ENCODE peak calls at places on chromosomes 12 and 14, in nine cellular contexts. One of them, this sample, is unnamed.

GRCh38 chr12:131525795-131526508 is 184.9 kb upstream of the SFSWAP start:
- DNase-seq in left ventricle myocardium inferior: no peak
- DNase-seq in IMR-90: no peak
- DNase-seq in GM12865: no peak
- DNase-seq in fibroblast of lung: no peak
- DNase-seq in CD8-positive, alpha-beta T cell: no peak
- DNase-seq in kidney epithelial cell: no peak
- DNase-seq in HL-60: no peak
- DNase-seq in RWPE2: no peak
- DNase-seq in this sample: no peak

GRCh38 chr14:56812364-56813103 is 2.3 kb upstream of the OTX2 start:
- DNase-seq in left ventricle myocardium inferior: no peak
- DNase-seq in IMR-90: no peak
- DNase-seq in GM12865: no peak
- DNase-seq in fibroblast of lung: no peak
- DNase-seq in CD8-positive, alpha-beta T cell: no peak
- DNase-seq in kidney epithelial cell: no peak
- DNase-seq in HL-60: no peak
- DNase-seq in RWPE2: no peak
- DNase-seq in this sample: no peak

GRCh38 chr12:61896436-61896835 is 363.8 kb upstream of the USP15 start:
- DNase-seq in left ventricle myocardium inferior: no peak
- DNase-seq in IMR-90: no peak
- DNase-seq in GM12865: no peak
- DNase-seq in fibroblast of lung: no peak
- DNase-seq in CD8-positive, alpha-beta T cell: no peak
- DNase-seq in kidney epithelial cell: no peak
- DNase-seq in HL-60: no peak
- DNase-seq in RWPE2: no peak
- DNase-seq in this sample: no peak

GRCh38 chr14:38285962-38286361 is 30.1 kb upstream of the CLEC14A start:
- DNase-seq in left ventricle myocardium inferior: no peak
- DNase-seq in IMR-90: no peak
- DNase-seq in GM12865: no peak
- DNase-seq in fibroblast of lung: peak; percentile 12
- DNase-seq in CD8-positive, alpha-beta T cell: no peak
- DNase-seq in kidney epithelial cell: no peak
- DNase-seq in HL-60: no peak
- DNase-seq in RWPE2: no peak
- DNase-seq in this sample: no peak

GRCh38 chr14:74518221-74518620 is 24.7 kb downstream of the ISCA2 start:
- DNase-seq in left ventricle myocardium inferior: no peak
- DNase-seq in IMR-90: no peak
- DNase-seq in GM12865: no peak
- DNase-seq in fibroblast of lung: no peak
- DNase-seq in CD8-positive, alpha-beta T cell: no peak
- DNase-seq in kidney epithelial cell: no peak
- DNase-seq in HL-60: no peak
- DNase-seq in RWPE2: no peak
- DNase-seq in this sample: no peak

GRCh38 chr12:85627584-85627983 is 208.6 kb downstream of the RASSF9 start:
- DNase-seq in left ventricle myocardium inferior: no peak
- DNase-seq in IMR-90: peak; percentile 92
- DNase-seq in GM12865: no peak
- DNase-seq in fibroblast of lung: peak; percentile 90
- DNase-seq in CD8-positive, alpha-beta T cell: no peak
- DNase-seq in kidney epithelial cell: no peak
- DNase-seq in HL-60: no peak
- DNase-seq in RWPE2: no peak
- DNase-seq in this sample: peak; percentile 21

GRCh38 chr12:100661300-100661951 is 87.9 kb downstream of the GAS2L3 start:
- DNase-seq in left ventricle myocardium inferior: no peak
- DNase-seq in IMR-90: peak; percentile 49
- DNase-seq in GM12865: peak; percentile 18
- DNase-seq in fibroblast of lung: peak; percentile 64
- DNase-seq in CD8-positive, alpha-beta T cell: no peak
- DNase-seq in kidney epithelial cell: no peak
- DNase-seq in HL-60: no peak
- DNase-seq in RWPE2: no peak
- DNase-seq in this sample: peak; percentile 16

GRCh38 chr12:52139579-52140062 is 52.2 kb downstream of the KRT80 start:
- DNase-seq in left ventricle myocardium inferior: no peak
- DNase-seq in IMR-90: peak; percentile 55
- DNase-seq in GM12865: no peak
- DNase-seq in fibroblast of lung: no peak
- DNase-seq in CD8-positive, alpha-beta T cell: no peak
- DNase-seq in kidney epithelial cell: no peak
- DNase-seq in HL-60: no peak
- DNase-seq in RWPE2: no peak
- DNase-seq in this sample: no peak

GRCh38 chr12:3533703-3534386 is 42.8 kb downstream of the PRMT8 start:
- DNase-seq in left ventricle myocardium inferior: peak; percentile 59
- DNase-seq in IMR-90: no peak
- DNase-seq in GM12865: no peak
- DNase-seq in fibroblast of lung: no peak
- DNase-seq in CD8-positive, alpha-beta T cell: no peak
- DNase-seq in kidney epithelial cell: no peak
- DNase-seq in HL-60: no peak
- DNase-seq in RWPE2: no peak
- DNase-seq in this sample: no peak

GRCh38 chr12:122028601-122029560 is 7.2 kb downstream of the BCL7A start:
- DNase-seq in left ventricle myocardium inferior: no peak
- DNase-seq in IMR-90: no peak
- DNase-seq in GM12865: peak; percentile 74
- DNase-seq in fibroblast of lung: no peak
- DNase-seq in CD8-positive, alpha-beta T cell: no peak
- DNase-seq in kidney epithelial cell: no peak
- DNase-seq in HL-60: no peak
- DNase-seq in RWPE2: no peak
- DNase-seq in this sample: no peak

DNA sequence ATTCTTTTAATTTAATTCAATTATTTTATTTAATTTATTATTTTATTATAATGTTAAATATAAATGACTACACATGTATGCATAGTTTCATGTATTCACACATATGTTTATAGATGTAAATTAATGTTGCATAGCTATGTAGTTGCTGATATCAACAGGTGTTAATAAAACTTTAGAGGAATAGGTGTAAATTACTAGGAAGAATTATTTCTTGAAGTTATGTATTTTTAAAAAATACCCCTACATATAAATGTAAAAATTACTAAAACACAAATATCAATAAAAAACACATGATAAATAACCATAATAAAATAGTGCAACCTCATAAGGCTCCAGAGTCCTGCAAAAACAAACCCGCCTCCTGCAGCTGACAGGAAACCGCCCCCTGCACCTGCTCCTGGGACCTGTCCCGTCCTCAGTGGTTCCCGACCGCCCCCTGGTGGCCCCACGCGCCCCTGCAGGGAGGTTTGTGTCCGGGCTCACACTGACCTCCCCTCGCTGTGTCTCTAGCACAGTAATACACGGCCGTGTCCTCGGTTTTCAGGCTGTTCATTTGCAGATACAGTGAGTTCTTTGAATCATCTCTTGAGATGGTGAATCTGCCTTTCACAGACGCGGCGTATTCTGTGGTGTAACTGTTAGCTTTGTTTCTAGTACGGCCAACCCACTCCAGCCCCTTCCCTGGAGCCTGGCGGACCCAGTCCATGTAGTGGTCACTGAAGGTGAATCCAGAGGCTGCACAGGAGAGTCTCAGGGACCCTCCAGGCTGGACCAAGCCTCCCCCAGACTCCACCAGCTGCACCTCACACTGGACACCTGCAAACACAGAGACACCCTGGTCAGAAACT is 1264.0 kb downstream of the TMEM121 start:
- DNase-seq in left ventricle myocardium inferior: peak; percentile 44
- DNase-seq in IMR-90: no peak
- DNase-seq in GM12865: peak; percentile 76
- DNase-seq in fibroblast of lung: no peak
- DNase-seq in CD8-positive, alpha-beta T cell: peak; percentile 55
- DNase-seq in kidney epithelial cell: no peak
- DNase-seq in HL-60: peak; percentile 26
- DNase-seq in RWPE2: no peak
- DNase-seq in this sample: no peak
- TF ChIP-seq CTCF in left ventricle myocardium inferior: peak; percentile 60
- TF ChIP-seq CTCF in IMR-90: no peak
- TF ChIP-seq CTCF in GM12865: peak; percentile 75
- TF ChIP-seq CTCF in fibroblast of lung: no peak
- TF ChIP-seq CTCF in CD8-positive, alpha-beta T cell: peak; percentile 98
- TF ChIP-seq CTCF in kidney epithelial cell: peak; percentile 69
- TF ChIP-seq CTCF in HL-60: peak; percentile 66
- TF ChIP-seq CTCF in RWPE2: peak; percentile 90
- TF ChIP-seq CTCF in this sample: peak; percentile 0

DNA sequence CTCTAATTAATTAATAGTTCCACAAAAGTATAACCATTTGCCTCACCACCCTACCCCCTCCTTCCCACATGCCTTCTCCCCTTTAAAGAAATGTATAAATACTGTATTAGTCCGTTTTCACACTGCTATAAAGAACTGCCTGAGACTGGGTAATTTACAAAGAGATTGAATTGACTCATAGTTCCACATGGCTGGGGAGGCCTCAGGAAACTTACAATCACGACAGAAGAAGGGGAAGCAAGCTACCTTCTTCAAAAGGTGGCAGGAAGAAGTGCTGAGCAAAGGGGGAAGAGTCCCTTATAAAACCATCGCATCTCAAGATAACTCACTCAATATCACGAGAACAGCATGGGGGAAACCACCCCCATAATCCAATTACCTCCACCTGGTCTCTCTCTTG is 8.2 kb upstream of the RESF1 start:
- DNase-seq in left ventricle myocardium inferior: no peak
- DNase-seq in IMR-90: no peak
- DNase-seq in GM12865: peak; percentile 55
- DNase-seq in fibroblast of lung: no peak
- DNase-seq in CD8-positive, alpha-beta T cell: no peak
- DNase-seq in kidney epithelial cell: no peak
- DNase-seq in HL-60: no peak
- DNase-seq in RWPE2: no peak
- DNase-seq in this sample: no peak
- H3K4me3 ChIP-seq in left ventricle myocardium inferior: no peak overlapping the region
- H3K4me3 ChIP-seq in IMR-90: no peak overlapping the region
- H3K4me3 ChIP-seq in GM12865: no peak overlapping the region
- H3K4me3 ChIP-seq in fibroblast of lung: no peak overlapping the region
- H3K4me3 ChIP-seq in CD8-positive, alpha-beta T cell: no peak overlapping the region
- H3K4me3 ChIP-seq in kidney epithelial cell: no peak overlapping the region
- H3K4me3 ChIP-seq in HL-60: no peak overlapping the region
- H3K4me3 ChIP-seq in RWPE2: no peak overlapping the region
- H3K4me3 ChIP-seq in this sample: no peak overlapping the region

DNA sequence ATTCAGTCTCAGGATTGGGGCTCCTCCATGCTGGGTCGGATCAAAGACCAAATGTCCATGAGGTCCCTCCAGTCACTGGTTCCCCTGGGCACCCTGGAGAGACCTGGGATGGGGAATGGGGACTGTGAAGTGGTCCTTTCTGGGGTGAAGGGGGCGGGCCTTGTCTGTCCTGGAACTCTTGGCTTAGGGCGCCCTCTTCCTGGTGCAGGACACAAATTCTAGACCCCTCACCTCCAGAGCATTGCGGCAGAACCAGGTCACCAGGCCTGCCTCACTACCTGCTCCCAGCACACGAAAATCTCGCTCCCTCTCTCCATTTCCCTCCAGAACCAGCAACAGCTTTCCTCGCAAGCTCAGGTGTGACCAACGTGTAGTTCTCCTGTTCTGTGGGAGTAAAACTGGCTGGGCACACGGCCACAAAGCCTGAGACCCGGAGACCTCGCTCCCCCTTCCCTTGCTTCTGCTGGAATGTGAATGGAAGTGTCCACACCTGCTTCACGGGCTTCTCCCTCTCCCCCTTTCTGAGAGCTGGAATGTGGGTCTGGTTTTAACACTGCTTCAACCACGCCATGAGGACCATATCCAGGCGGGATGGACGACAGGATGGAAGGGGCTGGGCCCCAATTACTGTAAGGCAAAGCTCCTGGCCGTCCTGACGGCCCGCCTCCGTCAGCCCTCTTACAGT is 112.7 kb downstream of the SCARB1 start:
- DNase-seq in left ventricle myocardium inferior: no peak
- DNase-seq in IMR-90: no peak
- DNase-seq in GM12865: no peak
- DNase-seq in fibroblast of lung: no peak
- DNase-seq in CD8-positive, alpha-beta T cell: no peak
- DNase-seq in kidney epithelial cell: no peak
- DNase-seq in HL-60: no peak
- DNase-seq in RWPE2: no peak
- DNase-seq in this sample: no peak
- TF ChIP-seq CTCF in left ventricle myocardium inferior: no peak
- TF ChIP-seq CTCF in IMR-90: peak; percentile 32
- TF ChIP-seq CTCF in GM12865: peak; percentile 14
- TF ChIP-seq CTCF in fibroblast of lung: no peak
- TF ChIP-seq CTCF in CD8-positive, alpha-beta T cell: no peak
- TF ChIP-seq CTCF in kidney epithelial cell: peak; percentile 11
- TF ChIP-seq CTCF in HL-60: no peak
- TF ChIP-seq CTCF in RWPE2: peak; percentile 42
- TF ChIP-seq CTCF in this sample: peak; percentile 1

DNA sequence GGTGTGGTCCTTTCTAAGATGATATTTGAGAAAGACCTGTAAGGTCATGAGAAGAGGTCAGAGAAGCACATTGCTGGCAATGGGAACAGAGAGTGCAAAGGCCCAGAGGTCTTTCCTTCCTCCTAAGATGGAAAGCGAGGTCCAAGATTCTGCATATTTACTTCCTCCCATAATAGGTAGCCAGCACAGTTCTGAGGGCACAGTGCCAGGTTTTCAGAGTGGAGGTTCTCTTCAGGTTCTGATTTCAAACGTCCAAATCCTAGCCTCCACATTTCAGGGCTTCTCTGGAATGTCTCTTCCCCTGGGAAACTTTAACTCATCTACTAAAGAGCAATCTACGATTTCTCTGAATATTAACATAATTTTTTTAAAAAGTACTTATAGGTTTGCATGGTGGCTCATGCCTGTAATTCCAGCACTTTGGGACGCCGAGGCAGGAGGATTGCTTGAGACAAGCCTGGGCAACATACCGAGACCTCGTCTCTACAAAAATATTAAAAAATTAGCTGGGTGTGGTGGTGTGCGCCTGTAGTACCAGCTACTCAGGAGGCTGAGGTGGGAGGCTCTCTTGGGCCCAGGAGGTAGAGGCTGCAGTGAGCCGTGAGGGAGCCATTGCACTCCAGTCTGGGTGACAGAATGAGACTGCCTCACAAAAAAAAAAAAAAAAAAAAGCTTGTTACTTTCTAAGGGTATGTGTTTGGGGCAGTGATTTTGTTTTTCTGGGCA is 526 bp upstream of the MRPL42 start:
- DNase-seq in left ventricle myocardium inferior: no peak
- DNase-seq in IMR-90: no peak
- DNase-seq in GM12865: no peak
- DNase-seq in fibroblast of lung: no peak
- DNase-seq in CD8-positive, alpha-beta T cell: no peak
- DNase-seq in kidney epithelial cell: no peak
- DNase-seq in HL-60: no peak
- DNase-seq in RWPE2: no peak
- DNase-seq in this sample: no peak
- H3K4me3 ChIP-seq in left ventricle myocardium inferior: peak overlapping the region; percentile 74
- H3K4me3 ChIP-seq in IMR-90: no peak overlapping the region
- H3K4me3 ChIP-seq in GM12865: no peak overlapping the region
- H3K4me3 ChIP-seq in fibroblast of lung: no peak overlapping the region
- H3K4me3 ChIP-seq in CD8-positive, alpha-beta T cell: peak overlapping the region; percentile 95
- H3K4me3 ChIP-seq in kidney epithelial cell: no peak overlapping the region
- H3K4me3 ChIP-seq in HL-60: peak overlapping the region; percentile 62
- H3K4me3 ChIP-seq in RWPE2: peak overlapping the region; percentile 69
- H3K4me3 ChIP-seq in this sample: no peak overlapping the region

This sample was measured in AG04449.